ENCODE peak calls at places on chromosome 13, in ten cellular contexts. One of them, this sample, is unnamed.
A peak's percentile ranks its signal among the peaks of the same experiment; 100 is the strongest.

GRCh38 chr13:99281811-99282263 is 23.7 kb upstream of the GPR18 start:
- DNase-seq in right lobe of liver: peak; percentile 88
- DNase-seq in hepatic stellate cell: no peak
- DNase-seq in hippocampal formation: no peak
- DNase-seq in NCI-H1417 treated with DMSO at 0.1 percent for 48 hours: no peak
- DNase-seq in retina: no peak
- DNase-seq in naive thymus-derived CD8-positive, alpha-beta T cell: peak; percentile 54
- DNase-seq in GM12865: peak; percentile 81
- DNase-seq in activated CD8-positive, alpha-beta memory T cell treated with anti-CD3 and anti-CD28 coated beads for 4 hours: no peak
- DNase-seq in stimulated activated CD8-positive, alpha-beta memory T cell treated with anti-CD3 and anti-CD28 coated beads, Interleukin-2, amount 100 ng/mL, for 48 hours: peak; percentile 33
- DNase-seq in this sample: peak; percentile 71

GRCh38 chr13:30159446-30159839 is 147.9 kb downstream of the KATNAL1 start:
- DNase-seq in right lobe of liver: no peak
- DNase-seq in hepatic stellate cell: peak; percentile 79
- DNase-seq in hippocampal formation: no peak
- DNase-seq in NCI-H1417 treated with DMSO at 0.1 percent for 48 hours: no peak
- DNase-seq in retina: no peak
- DNase-seq in naive thymus-derived CD8-positive, alpha-beta T cell: no peak
- DNase-seq in GM12865: peak; percentile 53
- DNase-seq in activated CD8-positive, alpha-beta memory T cell treated with anti-CD3 and anti-CD28 coated beads for 4 hours: peak; percentile 11
- DNase-seq in stimulated activated CD8-positive, alpha-beta memory T cell treated with anti-CD3 and anti-CD28 coated beads, Interleukin-2, amount 100 ng/mL, for 48 hours: peak; percentile 28
- DNase-seq in this sample: peak; percentile 91

GRCh38 chr13:52644108-52644507 is 1.9 kb downstream of the HNRNPA1L2 start:
- DNase-seq in right lobe of liver: no peak
- DNase-seq in hepatic stellate cell: no peak
- DNase-seq in hippocampal formation: no peak
- DNase-seq in NCI-H1417 treated with DMSO at 0.1 percent for 48 hours: no peak
- DNase-seq in retina: no peak
- DNase-seq in naive thymus-derived CD8-positive, alpha-beta T cell: no peak
- DNase-seq in GM12865: no peak
- DNase-seq in activated CD8-positive, alpha-beta memory T cell treated with anti-CD3 and anti-CD28 coated beads for 4 hours: no peak
- DNase-seq in stimulated activated CD8-positive, alpha-beta memory T cell treated with anti-CD3 and anti-CD28 coated beads, Interleukin-2, amount 100 ng/mL, for 48 hours: no peak
- DNase-seq in this sample: no peak

GRCh38 chr13:74372511-74372910 is 238.3 kb upstream of the KLF12 start:
- DNase-seq in right lobe of liver: no peak
- DNase-seq in hepatic stellate cell: no peak
- DNase-seq in hippocampal formation: no peak
- DNase-seq in NCI-H1417 treated with DMSO at 0.1 percent for 48 hours: no peak
- DNase-seq in retina: no peak
- DNase-seq in naive thymus-derived CD8-positive, alpha-beta T cell: no peak
- DNase-seq in GM12865: no peak
- DNase-seq in activated CD8-positive, alpha-beta memory T cell treated with anti-CD3 and anti-CD28 coated beads for 4 hours: no peak
- DNase-seq in stimulated activated CD8-positive, alpha-beta memory T cell treated with anti-CD3 and anti-CD28 coated beads, Interleukin-2, amount 100 ng/mL, for 48 hours: no peak
- DNase-seq in this sample: no peak

GRCh38 chr13:20923272-20923671 is 20.7 kb upstream of the XPO4 start:
- DNase-seq in right lobe of liver: no peak
- DNase-seq in hepatic stellate cell: no peak
- DNase-seq in hippocampal formation: no peak
- DNase-seq in NCI-H1417 treated with DMSO at 0.1 percent for 48 hours: no peak
- DNase-seq in retina: no peak
- DNase-seq in naive thymus-derived CD8-positive, alpha-beta T cell: no peak
- DNase-seq in GM12865: no peak
- DNase-seq in activated CD8-positive, alpha-beta memory T cell treated with anti-CD3 and anti-CD28 coated beads for 4 hours: no peak
- DNase-seq in stimulated activated CD8-positive, alpha-beta memory T cell treated with anti-CD3 and anti-CD28 coated beads, Interleukin-2, amount 100 ng/mL, for 48 hours: no peak
- DNase-seq in this sample: no peak

GRCh38 chr13:45456196-45456972 is 8.4 kb upstream of the COG3 start:
- DNase-seq in right lobe of liver: no peak
- DNase-seq in hepatic stellate cell: peak; percentile 37
- DNase-seq in hippocampal formation: no peak
- DNase-seq in NCI-H1417 treated with DMSO at 0.1 percent for 48 hours: no peak
- DNase-seq in retina: no peak
- DNase-seq in naive thymus-derived CD8-positive, alpha-beta T cell: no peak
- DNase-seq in GM12865: no peak
- DNase-seq in activated CD8-positive, alpha-beta memory T cell treated with anti-CD3 and anti-CD28 coated beads for 4 hours: no peak
- DNase-seq in stimulated activated CD8-positive, alpha-beta memory T cell treated with anti-CD3 and anti-CD28 coated beads, Interleukin-2, amount 100 ng/mL, for 48 hours: no peak
- DNase-seq in this sample: peak; percentile 68

GRCh38 chr13:59303433-59303832 is 860.3 kb downstream of the DIAPH3 start:
- DNase-seq in right lobe of liver: no peak
- DNase-seq in hepatic stellate cell: no peak
- DNase-seq in hippocampal formation: no peak
- DNase-seq in NCI-H1417 treated with DMSO at 0.1 percent for 48 hours: no peak
- DNase-seq in retina: no peak
- DNase-seq in naive thymus-derived CD8-positive, alpha-beta T cell: no peak
- DNase-seq in GM12865: no peak
- DNase-seq in activated CD8-positive, alpha-beta memory T cell treated with anti-CD3 and anti-CD28 coated beads for 4 hours: no peak
- DNase-seq in stimulated activated CD8-positive, alpha-beta memory T cell treated with anti-CD3 and anti-CD28 coated beads, Interleukin-2, amount 100 ng/mL, for 48 hours: no peak
- DNase-seq in this sample: no peak

GRCh38 chr13:87524775-87525174 is 146.4 kb upstream of the SLITRK5 start:
- DNase-seq in right lobe of liver: no peak
- DNase-seq in hepatic stellate cell: no peak
- DNase-seq in hippocampal formation: no peak
- DNase-seq in NCI-H1417 treated with DMSO at 0.1 percent for 48 hours: no peak
- DNase-seq in retina: no peak
- DNase-seq in naive thymus-derived CD8-positive, alpha-beta T cell: no peak
- DNase-seq in GM12865: no peak
- DNase-seq in activated CD8-positive, alpha-beta memory T cell treated with anti-CD3 and anti-CD28 coated beads for 4 hours: no peak
- DNase-seq in stimulated activated CD8-positive, alpha-beta memory T cell treated with anti-CD3 and anti-CD28 coated beads, Interleukin-2, amount 100 ng/mL, for 48 hours: no peak
- DNase-seq in this sample: no peak

GRCh38 chr13:53105881-53106280 is 77.3 kb downstream of the OLFM4 start:
- DNase-seq in right lobe of liver: no peak
- DNase-seq in hepatic stellate cell: no peak
- DNase-seq in hippocampal formation: no peak
- DNase-seq in NCI-H1417 treated with DMSO at 0.1 percent for 48 hours: no peak
- DNase-seq in retina: no peak
- DNase-seq in naive thymus-derived CD8-positive, alpha-beta T cell: no peak
- DNase-seq in GM12865: no peak
- DNase-seq in activated CD8-positive, alpha-beta memory T cell treated with anti-CD3 and anti-CD28 coated beads for 4 hours: no peak
- DNase-seq in stimulated activated CD8-positive, alpha-beta memory T cell treated with anti-CD3 and anti-CD28 coated beads, Interleukin-2, amount 100 ng/mL, for 48 hours: no peak
- DNase-seq in this sample: no peak

GRCh38 chr13:37701306-37701705 is 102.7 kb upstream of the POSTN start:
- DNase-seq in right lobe of liver: no peak
- DNase-seq in hepatic stellate cell: peak; percentile 8
- DNase-seq in hippocampal formation: no peak
- DNase-seq in NCI-H1417 treated with DMSO at 0.1 percent for 48 hours: no peak
- DNase-seq in retina: no peak
- DNase-seq in naive thymus-derived CD8-positive, alpha-beta T cell: no peak
- DNase-seq in GM12865: no peak
- DNase-seq in activated CD8-positive, alpha-beta memory T cell treated with anti-CD3 and anti-CD28 coated beads for 4 hours: no peak
- DNase-seq in stimulated activated CD8-positive, alpha-beta memory T cell treated with anti-CD3 and anti-CD28 coated beads, Interleukin-2, amount 100 ng/mL, for 48 hours: no peak
- DNase-seq in this sample: no peak

GRCh38 chr13:56019606-56020005 is 1121.1 kb upstream of the PRR20A start:
- DNase-seq in right lobe of liver: no peak
- DNase-seq in hepatic stellate cell: no peak
- DNase-seq in hippocampal formation: no peak
- DNase-seq in NCI-H1417 treated with DMSO at 0.1 percent for 48 hours: no peak
- DNase-seq in retina: no peak
- DNase-seq in naive thymus-derived CD8-positive, alpha-beta T cell: no peak
- DNase-seq in GM12865: no peak
- DNase-seq in activated CD8-positive, alpha-beta memory T cell treated with anti-CD3 and anti-CD28 coated beads for 4 hours: no peak
- DNase-seq in stimulated activated CD8-positive, alpha-beta memory T cell treated with anti-CD3 and anti-CD28 coated beads, Interleukin-2, amount 100 ng/mL, for 48 hours: no peak
- DNase-seq in this sample: no peak

GRCh38 chr13:99866781-99867180 is 104.8 kb downstream of the ZIC5 start:
- DNase-seq in right lobe of liver: no peak
- DNase-seq in hepatic stellate cell: no peak
- DNase-seq in hippocampal formation: no peak
- DNase-seq in NCI-H1417 treated with DMSO at 0.1 percent for 48 hours: no peak
- DNase-seq in retina: no peak
- DNase-seq in naive thymus-derived CD8-positive, alpha-beta T cell: no peak
- DNase-seq in GM12865: no peak
- DNase-seq in activated CD8-positive, alpha-beta memory T cell treated with anti-CD3 and anti-CD28 coated beads for 4 hours: no peak
- DNase-seq in stimulated activated CD8-positive, alpha-beta memory T cell treated with anti-CD3 and anti-CD28 coated beads, Interleukin-2, amount 100 ng/mL, for 48 hours: no peak
- DNase-seq in this sample: peak; percentile 66

GRCh38 chr13:102913924-102914628 is 68.2 kb downstream of the ERCC5 start:
- DNase-seq in right lobe of liver: no peak
- DNase-seq in hepatic stellate cell: no peak
- DNase-seq in hippocampal formation: no peak
- DNase-seq in NCI-H1417 treated with DMSO at 0.1 percent for 48 hours: no peak
- DNase-seq in retina: no peak
- DNase-seq in naive thymus-derived CD8-positive, alpha-beta T cell: no peak
- DNase-seq in GM12865: peak; percentile 32
- DNase-seq in activated CD8-positive, alpha-beta memory T cell treated with anti-CD3 and anti-CD28 coated beads for 4 hours: no peak
- DNase-seq in stimulated activated CD8-positive, alpha-beta memory T cell treated with anti-CD3 and anti-CD28 coated beads, Interleukin-2, amount 100 ng/mL, for 48 hours: no peak
- DNase-seq in this sample: no peak

GRCh38 chr13:59677966-59678814 is 485.5 kb downstream of the DIAPH3 start:
- DNase-seq in right lobe of liver: no peak
- DNase-seq in hepatic stellate cell: peak; percentile 36
- DNase-seq in hippocampal formation: no peak
- DNase-seq in NCI-H1417 treated with DMSO at 0.1 percent for 48 hours: no peak
- DNase-seq in retina: peak; percentile 23
- DNase-seq in naive thymus-derived CD8-positive, alpha-beta T cell: no peak
- DNase-seq in GM12865: peak; percentile 59
- DNase-seq in activated CD8-positive, alpha-beta memory T cell treated with anti-CD3 and anti-CD28 coated beads for 4 hours: no peak
- DNase-seq in stimulated activated CD8-positive, alpha-beta memory T cell treated with anti-CD3 and anti-CD28 coated beads, Interleukin-2, amount 100 ng/mL, for 48 hours: no peak
- DNase-seq in this sample: no peak

GRCh38 chr13:104286566-104287290 is 1220.5 kb upstream of the SLC10A2 start:
- DNase-seq in right lobe of liver: no peak
- DNase-seq in hepatic stellate cell: no peak
- DNase-seq in hippocampal formation: no peak
- DNase-seq in NCI-H1417 treated with DMSO at 0.1 percent for 48 hours: peak; percentile 52
- DNase-seq in retina: no peak
- DNase-seq in naive thymus-derived CD8-positive, alpha-beta T cell: no peak
- DNase-seq in GM12865: no peak
- DNase-seq in activated CD8-positive, alpha-beta memory T cell treated with anti-CD3 and anti-CD28 coated beads for 4 hours: no peak
- DNase-seq in stimulated activated CD8-positive, alpha-beta memory T cell treated with anti-CD3 and anti-CD28 coated beads, Interleukin-2, amount 100 ng/mL, for 48 hours: no peak
- DNase-seq in this sample: no peak

GRCh38 chr13:106619688-106620555 is 52.0 kb upstream of the ARGLU1 start:
- DNase-seq in right lobe of liver: no peak
- DNase-seq in hepatic stellate cell: peak; percentile 61
- DNase-seq in hippocampal formation: peak; percentile 5
- DNase-seq in NCI-H1417 treated with DMSO at 0.1 percent for 48 hours: peak; percentile 8
- DNase-seq in retina: peak; percentile 52
- DNase-seq in naive thymus-derived CD8-positive, alpha-beta T cell: no peak
- DNase-seq in GM12865: peak; percentile 52
- DNase-seq in activated CD8-positive, alpha-beta memory T cell treated with anti-CD3 and anti-CD28 coated beads for 4 hours: no peak
- DNase-seq in stimulated activated CD8-positive, alpha-beta memory T cell treated with anti-CD3 and anti-CD28 coated beads, Interleukin-2, amount 100 ng/mL, for 48 hours: no peak
- DNase-seq in this sample: no peak

GRCh38 chr13:94952787-94953186 is 240.4 kb upstream of the SOX21 start:
- DNase-seq in right lobe of liver: no peak
- DNase-seq in hepatic stellate cell: no peak
- DNase-seq in hippocampal formation: no peak
- DNase-seq in NCI-H1417 treated with DMSO at 0.1 percent for 48 hours: no peak
- DNase-seq in retina: no peak
- DNase-seq in naive thymus-derived CD8-positive, alpha-beta T cell: no peak
- DNase-seq in GM12865: no peak
- DNase-seq in activated CD8-positive, alpha-beta memory T cell treated with anti-CD3 and anti-CD28 coated beads for 4 hours: no peak
- DNase-seq in stimulated activated CD8-positive, alpha-beta memory T cell treated with anti-CD3 and anti-CD28 coated beads, Interleukin-2, amount 100 ng/mL, for 48 hours: no peak
- DNase-seq in this sample: no peak

GRCh38 chr13:24267283-24267682 is 42.1 kb upstream of the C1QTNF9 start:
- DNase-seq in right lobe of liver: no peak
- DNase-seq in hepatic stellate cell: peak; percentile 52
- DNase-seq in hippocampal formation: no peak
- DNase-seq in NCI-H1417 treated with DMSO at 0.1 percent for 48 hours: no peak
- DNase-seq in retina: no peak
- DNase-seq in naive thymus-derived CD8-positive, alpha-beta T cell: no peak
- DNase-seq in GM12865: peak; percentile 72
- DNase-seq in activated CD8-positive, alpha-beta memory T cell treated with anti-CD3 and anti-CD28 coated beads for 4 hours: no peak
- DNase-seq in stimulated activated CD8-positive, alpha-beta memory T cell treated with anti-CD3 and anti-CD28 coated beads, Interleukin-2, amount 100 ng/mL, for 48 hours: no peak
- DNase-seq in this sample: no peak

GRCh38 chr13:110874508-110874960 is 40.3 kb downstream of the ANKRD10 start:
- DNase-seq in right lobe of liver: peak; percentile 84
- DNase-seq in hepatic stellate cell: peak; percentile 89
- DNase-seq in hippocampal formation: peak; percentile 54
- DNase-seq in NCI-H1417 treated with DMSO at 0.1 percent for 48 hours: no peak
- DNase-seq in retina: peak; percentile 42
- DNase-seq in naive thymus-derived CD8-positive, alpha-beta T cell: no peak
- DNase-seq in GM12865: peak; percentile 31
- DNase-seq in activated CD8-positive, alpha-beta memory T cell treated with anti-CD3 and anti-CD28 coated beads for 4 hours: no peak
- DNase-seq in stimulated activated CD8-positive, alpha-beta memory T cell treated with anti-CD3 and anti-CD28 coated beads, Interleukin-2, amount 100 ng/mL, for 48 hours: peak; percentile 41
- DNase-seq in this sample: peak; percentile 79

GRCh38 chr13:49218493-49219051 is 1.6 kb upstream of the MLNR start:
- DNase-seq in right lobe of liver: no peak
- DNase-seq in hepatic stellate cell: no peak
- DNase-seq in hippocampal formation: no peak
- DNase-seq in NCI-H1417 treated with DMSO at 0.1 percent for 48 hours: no peak
- DNase-seq in retina: peak; percentile 60
- DNase-seq in naive thymus-derived CD8-positive, alpha-beta T cell: no peak
- DNase-seq in GM12865: no peak
- DNase-seq in activated CD8-positive, alpha-beta memory T cell treated with anti-CD3 and anti-CD28 coated beads for 4 hours: no peak
- DNase-seq in stimulated activated CD8-positive, alpha-beta memory T cell treated with anti-CD3 and anti-CD28 coated beads, Interleukin-2, amount 100 ng/mL, for 48 hours: no peak
- DNase-seq in this sample: no peak

GRCh38 chr13:111897846-111898215 is 169.1 kb upstream of the SOX1 start:
- DNase-seq in right lobe of liver: no peak
- DNase-seq in hepatic stellate cell: no peak
- DNase-seq in hippocampal formation: no peak
- DNase-seq in NCI-H1417 treated with DMSO at 0.1 percent for 48 hours: no peak
- DNase-seq in retina: no peak
- DNase-seq in naive thymus-derived CD8-positive, alpha-beta T cell: no peak
- DNase-seq in GM12865: no peak
- DNase-seq in activated CD8-positive, alpha-beta memory T cell treated with anti-CD3 and anti-CD28 coated beads for 4 hours: no peak
- DNase-seq in stimulated activated CD8-positive, alpha-beta memory T cell treated with anti-CD3 and anti-CD28 coated beads, Interleukin-2, amount 100 ng/mL, for 48 hours: no peak
- DNase-seq in this sample: no peak

GRCh38 chr13:95660981-95661581 is 15.9 kb upstream of the DNAJC3 start:
- DNase-seq in right lobe of liver: no peak
- DNase-seq in hepatic stellate cell: no peak
- DNase-seq in hippocampal formation: no peak
- DNase-seq in NCI-H1417 treated with DMSO at 0.1 percent for 48 hours: peak; percentile 27
- DNase-seq in retina: peak; percentile 25
- DNase-seq in naive thymus-derived CD8-positive, alpha-beta T cell: no peak
- DNase-seq in GM12865: peak; percentile 52
- DNase-seq in activated CD8-positive, alpha-beta memory T cell treated with anti-CD3 and anti-CD28 coated beads for 4 hours: no peak
- DNase-seq in stimulated activated CD8-positive, alpha-beta memory T cell treated with anti-CD3 and anti-CD28 coated beads, Interleukin-2, amount 100 ng/mL, for 48 hours: no peak
- DNase-seq in this sample: peak; percentile 27

GRCh38 chr13:52454459-52454824 is 836 bp upstream of the CKAP2 start:
- DNase-seq in right lobe of liver: no peak
- DNase-seq in hepatic stellate cell: no peak
- DNase-seq in hippocampal formation: no peak
- DNase-seq in NCI-H1417 treated with DMSO at 0.1 percent for 48 hours: peak; percentile 37
- DNase-seq in retina: peak; percentile 20
- DNase-seq in naive thymus-derived CD8-positive, alpha-beta T cell: no peak
- DNase-seq in GM12865: peak; percentile 86
- DNase-seq in activated CD8-positive, alpha-beta memory T cell treated with anti-CD3 and anti-CD28 coated beads for 4 hours: no peak
- DNase-seq in stimulated activated CD8-positive, alpha-beta memory T cell treated with anti-CD3 and anti-CD28 coated beads, Interleukin-2, amount 100 ng/mL, for 48 hours: no peak
- DNase-seq in this sample: no peak

GRCh38 chr13:30255696-30256095 is 51.7 kb downstream of the KATNAL1 start:
- DNase-seq in right lobe of liver: no peak
- DNase-seq in hepatic stellate cell: no peak
- DNase-seq in hippocampal formation: no peak
- DNase-seq in NCI-H1417 treated with DMSO at 0.1 percent for 48 hours: no peak
- DNase-seq in retina: no peak
- DNase-seq in naive thymus-derived CD8-positive, alpha-beta T cell: no peak
- DNase-seq in GM12865: no peak
- DNase-seq in activated CD8-positive, alpha-beta memory T cell treated with anti-CD3 and anti-CD28 coated beads for 4 hours: no peak
- DNase-seq in stimulated activated CD8-positive, alpha-beta memory T cell treated with anti-CD3 and anti-CD28 coated beads, Interleukin-2, amount 100 ng/mL, for 48 hours: no peak
- DNase-seq in this sample: no peak

GRCh38 chr13:27791146-27791900 is 960 bp upstream of the GSX1 start:
- DNase-seq in right lobe of liver: no peak
- DNase-seq in hepatic stellate cell: no peak
- DNase-seq in hippocampal formation: no peak
- DNase-seq in NCI-H1417 treated with DMSO at 0.1 percent for 48 hours: no peak
- DNase-seq in retina: peak; percentile 50
- DNase-seq in naive thymus-derived CD8-positive, alpha-beta T cell: no peak
- DNase-seq in GM12865: no peak
- DNase-seq in activated CD8-positive, alpha-beta memory T cell treated with anti-CD3 and anti-CD28 coated beads for 4 hours: no peak
- DNase-seq in stimulated activated CD8-positive, alpha-beta memory T cell treated with anti-CD3 and anti-CD28 coated beads, Interleukin-2, amount 100 ng/mL, for 48 hours: no peak
- DNase-seq in this sample: no peak

This sample was measured in SJSA1.